ENCODE peak calls at places on chromosomes 1 and 21, in eight cellular contexts. Z is activated CD4-positive, alpha-beta T cell treated with anti-CD3 and anti-CD28 coated beads, Interleukin-2, amount 50 U/mL, for 48 hours; A is activated CD4-positive, alpha-beta memory T cell treated with anti-CD3 and anti-CD28 coated beads, Interleukin-2, amount 10 ng/mL, durations not matched to agents 7 days and 5 days; E is heart right ventricle; C is psoas muscle; I is neural crest cell; V is ELR; G is cerebellar cortex. W is an unnamed sample.

GRCh38 chr1:8702848-8703810 is 114.3 kb downstream of the RERE start:
- DNase-seq in Z (peak), A (peak), E (peak), C (peak), I (peak), V (peak), G (peak), W (peak)

GRCh38 chr1:164703971-164704411 is 145.0 kb downstream of the PBX1 start:
- DNase-seq in Z (no peak), A (no peak), E (no peak), C (no peak), I (no peak), V (no peak), G (no peak), W (no peak)

GRCh38 chr1:85322655-85323054 is 46.2 kb upstream of the BCL10 start:
- DNase-seq in Z (no peak), A (no peak), E (no peak), C (no peak), I (no peak), V (peak), G (no peak), W (no peak)

GRCh38 chr1:218804014-218804785 is 369.5 kb upstream of the LYPLAL1 start:
- DNase-seq in Z (no peak), A (no peak), E (no peak), C (no peak), I (no peak), V (peak), G (no peak), W (no peak)

GRCh38 chr21:26843912-26844257 is 1.3 kb downstream of the ADAMTS1 start:
- DNase-seq in Z (no peak), A (no peak), E (peak), C (no peak), I (no peak), V (peak), G (peak), W (no peak)

GRCh38 chr1:25057188-25057587 is 127.1 kb upstream of the RUNX3 start:
- DNase-seq in Z (no peak), A (no peak), E (no peak), C (no peak), I (no peak), V (no peak), G (no peak), W (no peak)

GRCh38 chr1:6358144-6358624 is 35.4 kb downstream of the ACOT7 start:
- DNase-seq in Z (peak), A (peak), E (no peak), C (no peak), I (no peak), V (peak), G (no peak), W (no peak)

GRCh38 chr1:41724248-41724647 is 194.5 kb downstream of the HIVEP3 start:
- DNase-seq in Z (no peak), A (no peak), E (no peak), C (no peak), I (no peak), V (no peak), G (no peak), W (no peak)

GRCh38 chr1:54365020-54365797 is 41.0 kb downstream of the SSBP3 start:
- DNase-seq in Z (no peak), A (no peak), E (no peak), C (no peak), I (no peak), V (no peak), G (no peak), W (no peak)

GRCh38 chr1:167454929-167455785 is 63.2 kb downstream of the CD247 start:
- DNase-seq in Z (peak), A (peak), E (peak), C (peak), I (peak), V (peak), G (peak), W (no peak)

GRCh38 chr1:235533476-235534168 is 29.4 kb upstream of the B3GALNT2 start:
- DNase-seq in Z (no peak), A (no peak), E (no peak), C (no peak), I (no peak), V (no peak), G (no peak), W (no peak)

GRCh38 chr1:26787706-26788514 is at the start of gene PIGV:
- DNase-seq in Z (peak), A (peak), E (peak), C (peak), I (peak), V (peak), G (peak), W (peak)